ENCODE peak calls at places on chromosomes 1 and 21, in ten cellular contexts. C is stimulated activated CD4-positive, alpha-beta T cell treated with anti-CD3 and anti-CD28 coated beads, Interleukin-15, amount 100 ng/mL, for 48 hours; B is left lung; R is DMS153; G is LoVo; A is stimulated activated naive CD4-positive, alpha-beta T cell; U is activated CD4-positive, alpha-beta memory T cell treated with anti-CD3 and anti-CD28 coated beads, Interleukin-2, amount 10 ng/mL, durations not matched to agents 7 days and 5 days; I is NCI-H526; Z is AG10803; E is epithelial cell of prostate. L is an unnamed sample.

GRCh38 chr1:161905269-161905884 is 118.3 kb downstream of the OLFML2B start:
- DNase-seq in C (no peak), B (no peak), R (no peak), G (peak), A (no peak), U (no peak), I (peak), Z (peak), E (peak), L (no peak)

GRCh38 chr1:226112626-226113025 is 50.1 kb downstream of the H3-3A start:
- DNase-seq in C (no peak), B (no peak), R (no peak), G (no peak), A (no peak), U (no peak), I (no peak), Z (no peak), E (no peak), L (no peak)

GRCh38 chr1:77044133-77044849 is 174.9 kb downstream of the PIGK start:
- DNase-seq in C (peak), B (no peak), R (no peak), G (no peak), A (no peak), U (no peak), I (no peak), Z (no peak), E (no peak), L (no peak)

GRCh38 chr1:188166654-188167053 is 1337.9 kb downstream of the PLA2G4A start:
- DNase-seq in C (no peak), B (no peak), R (no peak), G (no peak), A (no peak), U (no peak), I (no peak), Z (no peak), E (no peak), L (no peak)

GRCh38 chr1:54545916-54546635 is 2.0 kb upstream of the ACOT11 start:
- DNase-seq in C (no peak), B (no peak), R (no peak), G (no peak), A (no peak), U (no peak), I (no peak), Z (no peak), E (no peak), L (no peak)

GRCh38 chr1:111139234-111139955 is 498 bp downstream of the DRAM2 start:
- DNase-seq in C (peak), B (no peak), R (peak), G (peak), A (no peak), U (peak), I (peak), Z (peak), E (no peak), L (peak)

GRCh38 chr1:113678159-113678469 is 81.2 kb downstream of the PHTF1 start:
- DNase-seq in C (no peak), B (no peak), R (no peak), G (no peak), A (no peak), U (no peak), I (no peak), Z (no peak), E (no peak), L (no peak)

GRCh38 chr1:248703674-248704073 is 1.1 kb upstream of the OR14I1 start:
- DNase-seq in C (no peak), B (no peak), R (no peak), G (peak), A (no peak), U (no peak), I (no peak), Z (no peak), E (no peak), L (no peak)

GRCh38 chr1:86948212-86948611 is 33.8 kb downstream of the HS2ST1 start:
- DNase-seq in C (no peak), B (no peak), R (no peak), G (no peak), A (no peak), U (no peak), I (no peak), Z (no peak), E (no peak), L (no peak)

GRCh38 chr1:73671530-73671929 is 526.4 kb downstream of the LRRIQ3 start:
- DNase-seq in C (no peak), B (no peak), R (no peak), G (no peak), A (no peak), U (no peak), I (no peak), Z (no peak), E (no peak), L (no peak)

GRCh38 chr21:36690637-36691538 is 8.0 kb upstream of the SIM2 start:
- DNase-seq in C (no peak), B (no peak), R (no peak), G (no peak), A (no peak), U (no peak), I (no peak), Z (peak), E (no peak), L (no peak)

GRCh38 chr1:67863637-67864036 is 30.4 kb upstream of the GNG12 start:
- DNase-seq in C (no peak), B (no peak), R (no peak), G (no peak), A (no peak), U (no peak), I (no peak), Z (no peak), E (no peak), L (no peak)

GRCh38 chr1:55275976-55276375 is 60.8 kb upstream of the USP24 start:
- DNase-seq in C (no peak), B (no peak), R (no peak), G (no peak), A (no peak), U (no peak), I (no peak), Z (peak), E (no peak), L (no peak)

GRCh38 chr1:26438041-26438440 is 5.9 kb downstream of the DHDDS start:
- DNase-seq in C (no peak), B (no peak), R (no peak), G (no peak), A (no peak), U (no peak), I (no peak), Z (no peak), E (no peak), L (no peak)